ENCODE peak calls at places on chromosomes 3 and 15, in four cellular contexts. H is naive thymus-derived CD8-positive, alpha-beta T cell; L is amygdala; C is stimulated activated CD8-positive, alpha-beta memory T cell treated with anti-CD3 and anti-CD28 coated beads, Interleukin-15, amount 100 ng/mL, for 24 hours. G is an unnamed sample.

GRCh38 chr15:57054351-57054750 is 135.9 kb downstream of the TCF12 start:
- DNase-seq in L (no peak), C (no peak), H (no peak), G (no peak)

GRCh38 chr3:74089854-74090253 is 465.1 kb upstream of the PDZRN3 start:
- DNase-seq in H (no peak), L (no peak), C (no peak), G (no peak)

GRCh38 chr3:45975696-45976095 is 19.9 kb downstream of the FYCO1 start:
- DNase-seq in H (no peak), C (no peak), L (no peak), G (no peak)

GRCh38 chr3:107904536-107905066 is 186.2 kb downstream of the CD47 start:
- DNase-seq in H (no peak), C (no peak), L (no peak), G (no peak)

GRCh38 chr3:64985072-64985471 is 297.3 kb upstream of the ADAMTS9 start:
- DNase-seq in H (no peak), C (no peak), L (no peak), G (no peak)

GRCh38 chr3:178588593-178588992 is 52.4 kb downstream of the KCNMB2 start:
- DNase-seq in C (no peak), H (no peak), L (no peak), G (no peak)

GRCh38 chr3:107633327-107634141 is 110.8 kb downstream of the BBX start:
- DNase-seq in C (no peak), L (no peak), H (no peak), G (no peak)

GRCh38 chr3:36774072-36774471 is 9.7 kb upstream of the DCLK3 start:
- DNase-seq in H (no peak), L (no peak), C (no peak), G (no peak)

GRCh38 chr3:67468511-67468910 is 185.9 kb downstream of the SUCLG2 start:
- DNase-seq in H (no peak), L (no peak), C (no peak), G (no peak)

GRCh38 chr15:62503451-62503850 is 338.4 kb upstream of the C2CD4B start:
- DNase-seq in H (no peak), C (no peak), L (peak), G (no peak)

GRCh38 chr15:63122002-63122893 is 587 bp downstream of the LACTB start:
- DNase-seq in L (peak), H (peak), C (peak), G (peak)

GRCh38 chr15:82646250-82647044 is 716 bp downstream of the CPEB1 start:
- DNase-seq in C (no peak), H (peak), L (peak), G (no peak)

GRCh38 chr3:28900301-28900700 is 380.6 kb upstream of the RBMS3 start:
- DNase-seq in L (no peak), H (no peak), C (no peak), G (no peak)

GRCh38 chr3:59573911-59574310 is 524.1 kb upstream of the CFAP20DC start:
- DNase-seq in H (no peak), C (no peak), L (peak), G (peak)

GRCh38 chr3:122295286-122295685 is 29.8 kb upstream of the CSTA start:
- DNase-seq in C (no peak), H (no peak), L (no peak), G (no peak)

GRCh38 chr3:150247456-150247855 is 160.6 kb upstream of the TSC22D2 start:
- DNase-seq in L (no peak), C (no peak), H (no peak), G (no peak)

GRCh38 chr3:124887177-124887995 is at the start of gene ITGB5:
- DNase-seq in H (peak), L (peak), C (no peak), G (no peak)

GRCh38 chr3:79467721-79468120 is 300.1 kb downstream of the ROBO1 start:
- DNase-seq in C (no peak), L (no peak), H (no peak), G (no peak)

GRCh38 chr3:16177962-16178627 is 3.6 kb downstream of the GALNT15 start:
- DNase-seq in H (peak), C (peak), L (no peak), G (peak)

GRCh38 chr3:42632146-42632545 is 21.4 kb upstream of the ZBTB47 start:
- DNase-seq in H (no peak), L (no peak), C (no peak), G (no peak)

GRCh38 chr3:100402150-100402706 is 889 bp downstream of the LNP1 start:
- DNase-seq in H (no peak), L (no peak), C (no peak), G (no peak)

GRCh38 chr3:78281381-78281780 is 1241.5 kb downstream of the ROBO2 start:
- DNase-seq in L (no peak), C (no peak), H (no peak), G (no peak)

GRCh38 chr15:88385078-88385700 is 82.0 kb downstream of the MRPL46 start:
- DNase-seq in L (no peak), H (no peak), C (no peak), G (no peak)

GRCh38 chr3:65979731-65980130 is 59.0 kb downstream of the MAGI1 start:
- DNase-seq in L (no peak), C (no peak), H (no peak), G (no peak)

GRCh38 chr3:149726716-149727407 is 25.4 kb downstream of the COMMD2 start:
- DNase-seq in L (no peak), H (no peak), C (no peak), G (no peak)

GRCh38 chr3:69094467-69095205 is 9.9 kb downstream of the ARL6IP5 start:
- DNase-seq in C (no peak), L (peak), H (no peak), G (no peak)

GRCh38 chr15:75233504-75234190 is 24.5 kb upstream of the GOLGA6C start:
- DNase-seq in H (no peak), L (no peak), C (no peak), G (no peak)

GRCh38 chr15:38682861-38683260 is 118.2 kb upstream of the RASGRP1 start:
- DNase-seq in L (no peak), H (no peak), C (no peak), G (no peak)

GRCh38 chr3:31114929-31115283 is 220.4 kb upstream of the GADL1 start:
- DNase-seq in L (no peak), H (no peak), C (no peak), G (no peak)